ENCODE peak calls at places on chromosomes 1 and 21, in nine cellular contexts. Q is IMR-90; B is tibial artery; I is testis; X is tibial nerve; H is adrenal gland; G is prostate gland; Z is K562; V is CD8-positive, alpha-beta memory T cell. J is an unnamed sample. For H3K9me3, the result is how much of the 10 kb centered on the place peaks cover.

GRCh38 chr1:225655509-225656258 is 2.8 kb upstream of the ENAH start:
- DNase-seq in Z (no peak), Q (peak), X (peak), I (peak), B (peak), V (no peak), H (peak), G (peak), J (no peak)

GRCh38 chr1:60132108-60132507 is 58.5 kb upstream of the C1orf87 start:
- DNase-seq in G (no peak), Z (no peak), V (no peak), X (no peak), H (no peak), I (no peak), B (no peak), Q (no peak), J (no peak)

GRCh38 chr1:240942901-240943300 is 330.9 kb upstream of the GREM2 start:
- DNase-seq in I (no peak), Q (no peak), G (no peak), B (no peak), V (no peak), Z (no peak), H (no peak), X (no peak), J (no peak)

GRCh38 chr1:72140222-72140621 is 142.1 kb downstream of the NEGR1 start:
- DNase-seq in I (no peak), H (no peak), Z (no peak), Q (no peak), X (no peak), B (no peak), V (no peak), G (no peak), J (no peak)

GRCh38 chr21:34890724-34891609 is 158.1 kb downstream of the RUNX1 start:
- DNase-seq in X (no peak), V (no peak), G (no peak), Q (peak), H (no peak), Z (no peak), I (peak), B (peak), J (no peak)

GRCh38 chr1:206575894-206576737 is 36.1 kb downstream of the EIF2D start:
- DNase-seq in Q (no peak), Z (no peak), X (no peak), I (no peak), V (no peak), H (no peak), B (no peak), G (no peak), J (no peak)

GRCh38 chr1:92877081-92877711 is 45.4 kb downstream of the RPL5 start:
- DNase-seq in Z (no peak), X (no peak), B (no peak), I (no peak), V (no peak), G (no peak), Q (no peak), H (no peak), J (no peak)

GRCh38 chr1:91735266-91735845 is 150.6 kb downstream of the TGFBR3 start:
- DNase-seq in Z (no peak), B (no peak), G (no peak), V (no peak), H (no peak), Q (no peak), I (no peak), X (no peak), J (no peak)

GRCh38 chr1:169108897-169109560 is 2.5 kb downstream of the ATP1B1 start:
- DNase-seq in B (no peak), H (no peak), I (peak), G (peak), Q (peak), V (no peak), Z (no peak), X (no peak), J (no peak)

GRCh38 chr1:230303822-230304221 is 122.3 kb downstream of the PGBD5 start:
- DNase-seq in B (no peak), Q (peak), V (no peak), Z (no peak), X (no peak), G (no peak), I (no peak), H (peak), J (no peak)

GRCh38 chr1:243963566-243963965 is 87.5 kb upstream of the ZBTB18 start:
- DNase-seq in H (no peak), X (no peak), V (no peak), G (no peak), Q (no peak), Z (no peak), B (no peak), I (no peak), J (no peak)

DNA sequence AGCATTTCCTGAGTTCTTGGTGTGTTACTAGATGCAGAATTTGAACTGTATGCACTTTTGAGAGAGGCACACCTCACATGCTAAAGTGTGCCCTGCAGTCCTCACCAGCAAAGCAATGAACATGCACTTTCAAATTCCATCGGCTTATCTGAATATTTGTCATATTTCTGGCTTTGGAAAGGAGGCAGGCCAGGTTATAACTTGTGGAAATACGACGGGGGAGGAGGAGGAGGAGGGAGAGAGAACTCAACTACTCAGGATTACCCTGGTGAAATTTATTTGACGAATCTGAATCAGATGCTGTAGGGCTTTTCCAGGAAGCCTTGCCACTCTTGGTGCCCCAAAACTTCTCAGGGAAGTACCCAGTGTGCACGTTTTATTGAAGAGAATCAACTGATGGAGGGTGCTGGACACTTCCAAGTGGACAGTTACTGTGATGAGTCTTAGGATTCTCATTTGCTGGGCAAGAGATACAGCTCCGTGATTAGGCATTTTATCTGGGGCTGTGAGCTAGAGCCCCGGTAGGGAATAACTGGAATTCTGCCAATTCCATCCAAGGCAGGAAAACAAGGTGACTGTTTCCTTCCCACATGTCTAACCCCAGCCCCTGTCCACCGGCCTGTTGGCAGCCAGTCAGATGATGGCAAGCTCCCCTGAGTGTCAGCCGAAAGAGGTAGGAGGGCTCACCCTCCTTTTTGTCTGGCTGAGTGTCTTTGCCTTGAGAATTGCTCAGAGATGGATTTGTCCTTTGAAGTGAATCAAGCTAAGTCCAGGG is 3.8 kb downstream of the PDPN start:
- DNase-seq in I (no peak), H (no peak), X (no peak), Z (no peak), V (no peak), Q (no peak), G (peak), B (no peak), J (no peak)
- H3K9me3 ChIP-seq in I (under half), H (under half), X (under half), Z (under half), V (under half), Q (under half), G (under half), B (under half), J (under half)

GRCh38 chr21:33332143-33332542 is 7.4 kb downstream of the IFNAR1 start:
- DNase-seq in X (no peak), H (no peak), V (no peak), I (no peak), Q (no peak), G (no peak), Z (no peak), B (no peak), J (no peak)
- H3K9me3 ChIP-seq in X (under half), H (under half), V (under half), I (under half), Q (under half), G (under half), Z (under half), B (under half), J (under half)

DNA sequence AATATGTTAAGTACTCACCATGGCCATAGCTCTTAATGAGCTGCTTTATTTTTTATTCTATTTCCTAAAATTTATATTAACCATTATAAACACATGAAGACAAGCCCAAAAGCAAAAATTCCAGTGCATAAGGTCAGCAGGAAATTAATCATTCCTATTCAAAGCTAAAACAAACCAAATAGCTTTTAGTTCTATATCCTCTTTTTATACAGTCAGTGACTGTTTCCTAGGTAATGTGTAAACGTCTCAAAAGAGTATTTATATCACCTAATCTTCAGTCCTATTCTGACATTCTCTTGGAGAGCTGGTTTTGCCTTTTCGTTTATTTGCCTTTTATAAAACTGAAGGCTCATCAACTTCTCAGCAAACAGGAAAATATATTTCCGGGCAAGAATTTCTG is 4.2 kb downstream of the GOLPH3L start:
- DNase-seq in B (no peak), I (no peak), H (no peak), V (no peak), Q (peak), G (no peak), Z (no peak), X (no peak), J (no peak)
- H3K9me3 ChIP-seq in B (under half), I (under half), H (under half), V (under half), Q (under half), G (under half), Z (under half), X (under half), J (under half)

GRCh38 chr1:2983706-2984398 is 37.4 kb upstream of the ACTRT2 start:
- DNase-seq in Z (no peak), I (no peak), Q (no peak), V (no peak), X (no peak), B (no peak), H (no peak), G (no peak), J (no peak)
- H3K9me3 ChIP-seq in Z (under half), I (under half), Q (under half), V (under half), X (under half), B (under half), H (under half), G (under half), J (under half)

GRCh38 chr1:82625562-82625961 is 824.8 kb downstream of the ADGRL2 start:
- DNase-seq in V (peak), G (no peak), Z (no peak), X (no peak), Q (no peak), H (no peak), B (no peak), I (no peak), J (no peak)
- H3K9me3 ChIP-seq in V (under half), G (under half), Z (under half), X (under half), Q (under half), H (under half), B (under half), I (under half), J (under half)

DNA sequence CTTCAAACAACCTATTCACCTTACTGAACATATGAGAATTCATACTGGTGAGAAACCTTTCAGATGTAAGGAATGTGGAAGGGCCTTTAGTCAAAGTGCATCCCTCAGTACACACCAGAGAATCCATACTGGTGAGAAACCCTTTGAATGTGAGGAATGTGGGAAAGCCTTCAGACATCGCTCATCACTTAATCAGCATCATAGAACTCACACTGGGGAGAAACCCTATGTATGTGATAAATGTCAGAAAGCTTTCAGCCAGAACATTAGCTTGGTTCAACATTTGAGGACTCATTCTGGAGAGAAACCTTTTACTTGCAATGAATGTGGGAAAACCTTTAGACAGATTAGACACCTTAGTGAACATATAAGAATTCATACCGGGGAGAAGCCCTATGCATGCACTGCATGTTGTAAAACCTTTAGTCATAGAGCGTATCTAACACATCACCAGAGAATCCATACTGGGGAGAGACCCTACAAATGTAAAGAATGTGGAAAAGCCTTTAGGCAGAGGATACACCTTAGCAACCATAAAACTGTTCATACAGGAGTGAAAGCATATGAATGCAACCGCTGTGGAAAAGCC is 13.2 kb upstream of the EXO5 start:
- DNase-seq in B (no peak), Q (no peak), X (no peak), Z (no peak), G (no peak), I (no peak), V (no peak), H (no peak), J (no peak)
- H3K9me3 ChIP-seq in B (under half), Q (under half), X (half or more), Z (under half), G (under half), I (under half), V (under half), H (under half), J (under half)

GRCh38 chr21:30448514-30448913 is 8.4 kb downstream of the KRTAP15-1 start:
- DNase-seq in H (no peak), I (no peak), Q (no peak), B (no peak), V (no peak), X (no peak), Z (no peak), G (no peak), J (no peak)

GRCh38 chr21:30443226-30443625 is 3.2 kb downstream of the KRTAP15-1 start:
- DNase-seq in B (no peak), X (no peak), Z (no peak), H (no peak), G (no peak), Q (no peak), V (no peak), I (no peak), J (no peak)

GRCh38 chr21:30439975-30440374 is at the start of gene KRTAP15-1:
- DNase-seq in X (no peak), G (no peak), Q (no peak), Z (no peak), I (no peak), V (no peak), B (no peak), H (no peak), J (no peak)

GRCh38 chr21:30446969-30447368 is 6.9 kb downstream of the KRTAP15-1 start:
- DNase-seq in Q (no peak), X (no peak), G (no peak), H (no peak), B (no peak), V (no peak), I (no peak), Z (no peak), J (no peak)

DNA sequence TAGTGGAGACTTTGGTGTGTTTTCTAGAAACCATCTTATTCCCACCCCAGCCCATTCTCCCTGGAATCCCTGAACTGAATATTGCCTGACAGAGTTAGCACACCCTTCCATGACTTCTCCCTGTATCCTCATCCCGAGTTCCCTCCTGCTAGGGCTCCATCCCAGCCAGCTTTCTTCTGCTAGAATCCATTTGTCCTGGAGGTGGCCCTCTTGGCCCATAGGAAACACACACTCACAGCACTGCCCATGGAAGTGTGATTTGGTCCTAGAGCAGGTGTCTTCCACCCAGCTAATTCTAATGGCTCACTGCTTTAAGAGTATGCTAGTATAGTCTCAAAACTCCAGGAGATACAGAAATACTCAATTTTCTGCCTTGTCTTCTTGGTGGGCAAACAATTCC is 4.1 kb downstream of the KRTAP15-1 start:
- DNase-seq in Q (no peak), V (no peak), B (no peak), X (no peak), I (no peak), H (no peak), G (no peak), Z (no peak), J (no peak)
- H3K9me3 ChIP-seq in Q (under half), V (under half), B (under half), X (under half), I (under half), H (under half), G (under half), Z (under half), J (under half)

GRCh38 chr1:27831568-27832410 is 1.2 kb downstream of the PPP1R8 start:
- DNase-seq in H (no peak), Z (no peak), X (no peak), B (no peak), G (no peak), I (no peak), Q (peak), V (no peak), J (no peak)
- H3K9me3 ChIP-seq in H (under half), Z (under half), X (under half), B (under half), G (under half), I (under half), Q (under half), V (under half), J (under half)

DNA sequence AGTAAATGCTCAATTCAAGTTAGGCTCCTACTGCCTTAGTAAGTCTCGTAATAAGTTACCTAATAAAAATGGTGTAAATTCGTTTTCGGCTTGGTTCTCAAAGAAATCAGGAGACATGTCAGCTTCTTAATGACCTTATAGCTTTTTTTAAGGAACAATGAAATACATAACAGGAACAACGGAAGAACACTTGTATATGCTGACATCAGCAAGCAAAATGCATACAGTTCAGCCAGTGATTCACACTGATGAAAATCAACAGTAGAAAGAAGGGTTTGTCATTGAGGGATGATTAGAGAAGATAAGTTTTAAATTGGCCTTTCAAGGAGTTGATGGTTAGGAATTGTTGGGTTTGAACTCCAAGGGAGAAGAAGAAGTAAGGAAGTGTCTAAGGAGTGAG is 13.2 kb downstream of the RPTN start:
- DNase-seq in Z (no peak), I (no peak), G (no peak), Q (no peak), V (no peak), X (no peak), H (no peak), B (no peak), J (no peak)
- H3K9me3 ChIP-seq in Z (under half), I (under half), G (under half), Q (under half), V (under half), X (under half), H (under half), B (under half), J (under half)

GRCh38 chr1:167582064-167582463 is 28.5 kb upstream of the CREG1 start:
- DNase-seq in X (no peak), B (no peak), G (no peak), Z (no peak), I (no peak), Q (no peak), H (no peak), V (no peak), J (no peak)
- H3K9me3 ChIP-seq in X (under half), B (under half), G (under half), Z (under half), I (under half), Q (under half), H (under half), V (under half), J (under half)

J was measured in T-helper 17 cell.